ENCODE peak calls at places on chromosomes 5 and 9, in five cellular contexts. H is fibroblast of lung, B is mammary epithelial cell, E is neural progenitor cell, Q is GM23338. Z is an unnamed sample.

GRCh38 chr9:11159318-11159862 is 546.6 kb upstream of the PTPRD start:
- DNase-seq in H (no peak), B (no peak), E (no peak), Q (no peak), Z (no peak)

GRCh38 chr5:19733612-19734495 is 254.1 kb downstream of the CDH18 start:
- DNase-seq in H (no peak), B (peak), E (no peak), Q (no peak), Z (no peak)

GRCh38 chr5:160799160-160799559 is 52.9 kb downstream of the ATP10B start:
- DNase-seq in H (no peak), B (no peak), E (no peak), Q (no peak), Z (no peak)

GRCh38 chr5:175520321-175520720 is 42.0 kb downstream of the SFXN1 start:
- DNase-seq in H (no peak), B (no peak), E (no peak), Q (no peak), Z (no peak)

GRCh38 chr5:143409972-143410371 is 6.5 kb upstream of the NR3C1 start:
- DNase-seq in H (no peak), B (no peak), E (no peak), Q (no peak), Z (no peak)

GRCh38 chr5:143435207-143435657 is 31.7 kb upstream of the NR3C1 start:
- DNase-seq in H (peak), B (no peak), E (no peak), Q (no peak), Z (no peak)

GRCh38 chr5:179618923-179619554 is 4.4 kb downstream of the HNRNPH1 start:
- DNase-seq in H (no peak), B (no peak), E (no peak), Q (no peak), Z (no peak)

GRCh38 chr5:96199713-96200183 is 233.3 kb downstream of the PCSK1 start:
- DNase-seq in H (no peak), B (no peak), E (no peak), Q (no peak), Z (no peak)

GRCh38 chr5:148653840-148654781 is at the start of gene HTR4:
- DNase-seq in H (no peak), B (no peak), E (peak), Q (peak), Z (peak)

GRCh38 chr5:39024005-39024404 is 50.2 kb downstream of the RICTOR start:
- DNase-seq in H (no peak), B (no peak), E (peak), Q (peak), Z (no peak)

GRCh38 chr9:126454250-126454649 is 127.6 kb downstream of the MVB12B start:
- DNase-seq in H (no peak), B (no peak), E (peak), Q (no peak), Z (no peak)

GRCh38 chr9:6096821-6097220 is 81.4 kb upstream of the RANBP6 start:
- DNase-seq in H (peak), B (peak), E (no peak), Q (no peak), Z (no peak)

GRCh38 chr9:135085830-135086546 is 1.5 kb upstream of the OLFM1 start:
- DNase-seq in H (peak), B (peak), E (peak), Q (peak), Z (peak)

GRCh38 chr5:132136906-132137305 is 63.3 kb downstream of the CSF2 start:
- DNase-seq in H (peak), B (peak), E (no peak), Q (no peak), Z (no peak)

GRCh38 chr5:163404364-163404763 is 33.0 kb upstream of the CCNG1 start:
- DNase-seq in H (no peak), B (no peak), E (no peak), Q (no peak), Z (no peak)

GRCh38 chr9:93952784-93953491 is 2.2 kb downstream of the BARX1 start:
- DNase-seq in H (no peak), B (no peak), E (peak), Q (peak), Z (peak)

GRCh38 chr5:80213467-80213866 is 42.4 kb downstream of the SERINC5 start:
- DNase-seq in H (no peak), B (no peak), E (no peak), Q (no peak), Z (no peak)

DNA sequence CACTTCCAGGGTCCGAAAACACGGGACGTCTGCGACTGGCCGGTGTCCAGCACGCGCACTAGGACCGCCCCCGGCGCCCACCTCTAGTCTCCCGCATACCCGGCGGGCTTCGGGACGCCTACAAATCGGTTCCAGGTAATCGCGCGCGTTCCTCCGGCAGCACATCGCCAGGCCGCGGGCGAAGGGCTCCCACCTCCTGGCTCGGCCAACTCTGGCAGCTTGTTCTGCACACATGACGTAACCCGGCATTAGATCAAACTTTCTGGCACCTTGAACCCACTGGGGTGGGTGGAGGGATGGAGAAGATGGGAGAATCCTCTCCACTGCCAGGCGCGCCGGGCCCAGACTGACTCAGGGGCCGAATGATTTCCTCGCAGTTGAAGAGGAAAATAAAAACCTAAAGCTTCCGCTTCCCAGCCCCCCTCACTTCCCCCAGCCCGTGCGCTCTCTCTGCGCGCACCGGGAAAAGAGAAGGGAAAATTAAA is 1.2 kb downstream of the EFNA5 start:
- DNase-seq in H (peak), B (peak), E (peak), Q (peak), Z (peak)
- TF ChIP-seq EZH2 in H (no peak), B (no peak), E (no peak), Q (no peak), Z (no peak)

DNA sequence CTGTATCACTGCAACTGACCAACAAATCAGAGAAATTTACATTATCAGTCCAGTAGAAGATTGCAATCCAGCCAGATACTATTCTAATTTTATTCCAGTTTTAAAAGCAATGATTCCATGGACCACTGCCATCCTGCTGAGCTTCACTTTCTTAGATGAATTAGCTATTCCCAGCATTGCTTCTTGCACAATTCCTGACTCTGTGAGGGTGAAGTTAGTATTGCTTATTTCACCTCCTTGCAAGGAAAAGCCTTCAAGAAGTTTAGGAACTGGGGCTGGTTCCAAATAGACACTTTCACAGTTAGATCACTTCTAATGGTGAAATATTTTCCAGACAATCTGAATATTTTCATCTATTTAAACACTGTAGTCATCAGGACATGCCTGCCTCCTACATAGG is 338.6 kb upstream of the TNC start:
- DNase-seq in H (peak), B (no peak), E (no peak), Q (no peak), Z (no peak)
- TF ChIP-seq CTCF in H (no peak), B (no peak), E (no peak), Q (no peak), Z (no peak)

GRCh38 chr5:156912869-156913268 is 50.2 kb downstream of the TIMD4 start:
- DNase-seq in H (no peak), B (no peak), E (no peak), Q (no peak), Z (no peak)
- H2AFZ ChIP-seq in H (no peak), B (no peak), E (no peak), Q (no peak), Z (no peak)

DNA sequence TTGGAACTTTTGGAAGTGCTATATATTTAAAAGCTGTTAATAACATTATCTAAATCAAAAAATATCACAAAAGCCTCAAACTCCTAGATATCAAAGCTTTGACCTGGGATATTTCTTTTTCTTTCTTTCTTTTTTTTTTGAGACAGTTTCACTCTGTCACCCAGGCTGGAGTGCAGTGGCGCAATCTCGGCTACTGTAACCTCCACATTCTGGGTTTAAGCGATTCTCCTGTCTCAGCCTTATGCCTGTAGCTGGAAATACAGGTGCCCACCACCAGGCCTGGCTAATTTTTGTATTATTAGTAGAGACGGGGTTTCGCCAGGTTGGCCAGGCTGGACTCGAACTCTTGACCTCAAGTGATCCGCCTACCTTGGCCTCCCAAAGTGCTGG is 31.3 kb downstream of the RAPGEF1 start:
- DNase-seq in H (no peak), B (no peak), E (no peak), Q (no peak), Z (no peak)
- TF ChIP-seq EZH2 in H (no peak), B (no peak), E (no peak), Q (no peak), Z (no peak)

GRCh38 chr5:159050408-159051091 is 49.2 kb downstream of the EBF1 start:
- DNase-seq in H (peak), B (no peak), E (peak), Q (no peak), Z (no peak)

GRCh38 chr5:159052282-159053011 is 47.3 kb downstream of the EBF1 start:
- DNase-seq in H (no peak), B (no peak), E (peak), Q (peak), Z (no peak)

GRCh38 chr5:159051431-159052281 is 48.1 kb downstream of the EBF1 start:
- DNase-seq in H (peak), B (no peak), E (peak), Q (peak), Z (peak)

GRCh38 chr5:159048298-159048697 is 51.4 kb downstream of the EBF1 start:
- DNase-seq in H (no peak), B (no peak), E (no peak), Q (no peak), Z (no peak)

GRCh38 chr5:159049844-159050318 is 49.8 kb downstream of the EBF1 start:
- DNase-seq in H (peak), B (no peak), E (no peak), Q (peak), Z (peak)
- TF ChIP-seq CTCF in H (peak), B (no peak), E (peak), Q (peak), Z (peak)

GRCh38 chr9:100125236-100125635 is 26.2 kb downstream of the INVS start:
- DNase-seq in H (no peak), B (no peak), E (no peak), Q (no peak), Z (no peak)
- H2AFZ ChIP-seq in H (no peak), B (no peak), E (no peak), Q (no peak), Z (no peak)